ENCODE peak calls at places on chromosomes 1 and 21, in five cellular contexts. One of them, this sample, is unnamed.

GRCh38 chr1:25134307-25134706 is 98.0 kb downstream of the SYF2 start:
- DNase-seq in MCF 10A: no peak
- DNase-seq in fibroblast of lung: no peak
- DNase-seq in keratinocyte: no peak
- DNase-seq in uterus: no peak
- DNase-seq in this sample: no peak

GRCh38 chr1:230624097-230624713 is 18.1 kb upstream of the COG2 start:
- DNase-seq in MCF 10A: no peak
- DNase-seq in uterus: no peak
- DNase-seq in keratinocyte: no peak
- DNase-seq in fibroblast of lung: no peak
- DNase-seq in this sample: no peak

GRCh38 chr1:233025156-233025555 is 74.7 kb downstream of the NTPCR start:
- DNase-seq in fibroblast of lung: no peak
- DNase-seq in MCF 10A: peak
- DNase-seq in uterus: no peak
- DNase-seq in keratinocyte: no peak
- DNase-seq in this sample: peak

GRCh38 chr1:29332204-29332603 is 95.9 kb downstream of the PTPRU start:
- DNase-seq in fibroblast of lung: peak
- DNase-seq in MCF 10A: peak
- DNase-seq in uterus: peak
- DNase-seq in keratinocyte: peak
- DNase-seq in this sample: no peak

GRCh38 chr1:222390181-222390580 is 157.7 kb downstream of the HHIPL2 start:
- DNase-seq in fibroblast of lung: peak
- DNase-seq in keratinocyte: no peak
- DNase-seq in MCF 10A: no peak
- DNase-seq in uterus: no peak
- DNase-seq in this sample: no peak

GRCh38 chr1:26728645-26729044 is 32.8 kb downstream of the ARID1A start:
- DNase-seq in MCF 10A: no peak
- DNase-seq in uterus: no peak
- DNase-seq in keratinocyte: no peak
- DNase-seq in fibroblast of lung: no peak
- DNase-seq in this sample: no peak

GRCh38 chr1:111857251-111857651 is 101.5 kb downstream of the DDX20 start:
- DNase-seq in MCF 10A: no peak
- DNase-seq in keratinocyte: no peak
- DNase-seq in fibroblast of lung: no peak
- DNase-seq in uterus: no peak
- DNase-seq in this sample: no peak

GRCh38 chr1:69824932-69825331 is 257.2 kb downstream of the LRRC7 start:
- DNase-seq in uterus: no peak
- DNase-seq in keratinocyte: no peak
- DNase-seq in fibroblast of lung: peak
- DNase-seq in MCF 10A: no peak
- DNase-seq in this sample: peak

GRCh38 chr21:45894891-45895777 is 86.4 kb upstream of the COL6A1 start:
- DNase-seq in keratinocyte: no peak
- DNase-seq in fibroblast of lung: no peak
- DNase-seq in MCF 10A: no peak
- DNase-seq in uterus: no peak
- DNase-seq in this sample: peak

GRCh38 chr1:17167783-17168479 is 37.0 kb upstream of the PADI1 start:
- DNase-seq in fibroblast of lung: peak
- DNase-seq in MCF 10A: peak
- DNase-seq in uterus: no peak
- DNase-seq in keratinocyte: no peak
- DNase-seq in this sample: no peak

GRCh38 chr21:31251686-31252085 is 92.4 kb downstream of the TIAM1 start:
- DNase-seq in uterus: no peak
- DNase-seq in fibroblast of lung: no peak
- DNase-seq in MCF 10A: no peak
- DNase-seq in keratinocyte: no peak
- DNase-seq in this sample: no peak

GRCh38 chr1:197485790-197486189 is 217.7 kb downstream of the CRB1 start:
- DNase-seq in MCF 10A: peak
- DNase-seq in fibroblast of lung: no peak
- DNase-seq in keratinocyte: no peak
- DNase-seq in uterus: no peak
- DNase-seq in this sample: no peak

GRCh38 chr1:195886000-195886399 is 722.2 kb downstream of the KCNT2 start:
- DNase-seq in keratinocyte: no peak
- DNase-seq in MCF 10A: no peak
- DNase-seq in uterus: no peak
- DNase-seq in fibroblast of lung: no peak
- DNase-seq in this sample: no peak

This sample was measured in psoas muscle.